ENCODE peak calls at places on chromosomes 11 and 22, in six cellular contexts. E is GM23248, F is PC-3, A is suprapubic skin, Z is left ventricle myocardium inferior, C is cardiac muscle cell. B is an unnamed sample.

GRCh38 chr11:84465040-84465439 is 1162.1 kb downstream of the DLG2 start:
- DNase-seq in F (no peak), Z (no peak), A (no peak), E (peak), C (no peak), B (peak)

GRCh38 chr11:334264-335033 is 13.8 kb upstream of the IFITM3 start:
- DNase-seq in C (peak), E (no peak), A (no peak), Z (no peak), F (no peak), B (peak)

GRCh38 chr11:75268626-75269366 is 28.2 kb downstream of the TPBGL start:
- DNase-seq in E (no peak), F (no peak), Z (no peak), A (no peak), C (no peak), B (no peak)

GRCh38 chr11:113838005-113838404 is 37.4 kb downstream of the USP28 start:
- DNase-seq in A (no peak), Z (no peak), E (no peak), C (no peak), F (no peak), B (no peak)

GRCh38 chr11:43989162-43989961 is 46.9 kb downstream of the C11orf96 start:
- DNase-seq in C (peak), Z (peak), E (no peak), A (no peak), F (no peak), B (no peak)

GRCh38 chr11:69916806-69917387 is 97.7 kb upstream of the FGF3 start:
- DNase-seq in Z (no peak), E (peak), A (no peak), F (no peak), C (no peak), B (no peak)

GRCh38 chr11:14506532-14506931 is 6.9 kb upstream of the COPB1 start:
- DNase-seq in E (peak), C (no peak), Z (no peak), F (peak), A (no peak), B (peak)

GRCh38 chr11:31809857-31810778 is 1.0 kb downstream of the PAX6 start:
- DNase-seq in F (peak), C (peak), E (peak), A (no peak), Z (no peak), B (peak)

GRCh38 chr11:313304-313786 is 495 bp upstream of the IFITM1 start:
- DNase-seq in C (no peak), E (peak), A (no peak), F (no peak), Z (no peak), B (no peak)

GRCh38 chr22:26887456-26887855 is 230.1 kb downstream of the MIAT start:
- DNase-seq in Z (no peak), C (peak), A (no peak), F (no peak), E (peak), B (peak)

GRCh38 chr22:44755956-44756361 is 3.6 kb downstream of the ARHGAP8 start:
- DNase-seq in E (no peak), A (no peak), C (no peak), F (peak), Z (no peak), B (no peak)

GRCh38 chr22:39244496-39245129 is at the start of gene PDGFB:
- DNase-seq in C (peak), A (no peak), E (peak), Z (peak), F (peak), B (no peak)

GRCh38 chr11:57823859-57824258 is 62.3 kb downstream of the CTNND1 start:
- DNase-seq in C (no peak), A (no peak), Z (no peak), F (no peak), E (no peak), B (no peak)

GRCh38 chr11:33531743-33532181 is 168.9 kb downstream of the C11orf91 start:
- DNase-seq in Z (no peak), E (peak), F (no peak), C (no peak), A (no peak), B (peak)

GRCh38 chr11:128453444-128454336 is 133.7 kb downstream of the ETS1 start:
- DNase-seq in Z (peak), A (no peak), F (peak), E (peak), C (no peak), B (peak)

GRCh38 chr11:103491777-103492176 is 382.6 kb downstream of the DYNC2H1 start:
- DNase-seq in C (no peak), Z (no peak), F (peak), E (no peak), A (no peak), B (no peak)

GRCh38 chr11:9210922-9211320 is 54.2 kb downstream of the DENND5A start:
- DNase-seq in E (no peak), Z (no peak), F (peak), A (no peak), C (no peak), B (peak)

GRCh38 chr22:33803371-33803770 is 116.9 kb downstream of the LARGE1 start:
- DNase-seq in F (peak), E (peak), C (no peak), A (no peak), Z (no peak), B (peak)

GRCh38 chr22:22068657-22069056 is 86.1 kb upstream of the TOP3B start:
- DNase-seq in Z (no peak), C (no peak), A (no peak), E (no peak), F (no peak), B (no peak)

GRCh38 chr22:30212996-30213441 is 33.5 kb downstream of the LIF start:
- DNase-seq in Z (no peak), F (peak), A (no peak), E (peak), C (no peak), B (peak)

GRCh38 chr11:12915093-12915492 is 94.0 kb upstream of the RASSF10 start:
- DNase-seq in C (no peak), F (no peak), E (no peak), A (no peak), Z (no peak), B (no peak)

GRCh38 chr22:35334010-35334409 is 34.3 kb downstream of the TOM1 start:
- DNase-seq in F (no peak), A (no peak), Z (no peak), C (no peak), E (no peak), B (no peak)

DNA sequence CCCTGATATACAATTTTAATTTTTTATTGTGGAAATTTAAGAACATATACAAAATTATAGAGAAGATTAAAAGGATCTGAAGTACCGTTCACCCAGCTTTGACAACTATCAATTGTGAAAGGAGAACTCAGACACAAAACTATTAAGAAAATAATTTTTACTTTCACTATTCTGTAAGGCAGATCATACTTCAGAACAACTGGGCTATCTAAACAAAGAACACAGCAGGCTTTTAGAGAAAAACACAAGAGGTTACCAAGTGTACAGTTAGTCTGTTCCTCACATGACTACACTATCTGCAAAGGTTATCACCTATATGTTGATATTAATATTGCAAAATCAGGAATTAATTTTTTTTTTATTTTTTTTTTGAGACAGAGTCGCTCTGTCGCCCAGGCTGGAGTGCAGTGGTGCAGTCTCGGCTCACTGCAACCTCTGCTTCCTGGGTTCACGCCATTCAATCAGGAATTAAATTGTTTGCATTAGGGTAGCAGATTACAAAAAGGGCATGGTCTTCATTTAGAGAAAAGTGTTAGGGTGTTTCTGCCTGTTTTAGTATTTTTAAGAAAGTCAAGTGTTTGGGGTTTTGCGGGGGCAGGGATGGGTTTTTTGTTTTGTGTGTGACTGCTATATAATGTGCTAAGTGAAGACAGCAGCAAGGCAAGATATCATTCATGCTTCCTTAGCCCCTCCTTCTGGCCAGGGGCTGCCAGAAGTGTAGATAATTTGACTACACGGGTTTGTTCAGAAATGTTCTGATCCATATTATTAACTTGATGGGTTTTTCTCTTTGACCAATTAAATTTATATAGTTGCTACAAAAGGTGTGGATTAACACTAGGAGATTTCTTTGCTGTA is 27.6 kb upstream of the SIK2 start:
- DNase-seq in E (no peak), C (no peak), Z (no peak), F (no peak), A (no peak), B (no peak)
- H3K27ac ChIP-seq in E (no peak), C (no peak), Z (peak), F (no peak), A (peak), B (peak)

DNA sequence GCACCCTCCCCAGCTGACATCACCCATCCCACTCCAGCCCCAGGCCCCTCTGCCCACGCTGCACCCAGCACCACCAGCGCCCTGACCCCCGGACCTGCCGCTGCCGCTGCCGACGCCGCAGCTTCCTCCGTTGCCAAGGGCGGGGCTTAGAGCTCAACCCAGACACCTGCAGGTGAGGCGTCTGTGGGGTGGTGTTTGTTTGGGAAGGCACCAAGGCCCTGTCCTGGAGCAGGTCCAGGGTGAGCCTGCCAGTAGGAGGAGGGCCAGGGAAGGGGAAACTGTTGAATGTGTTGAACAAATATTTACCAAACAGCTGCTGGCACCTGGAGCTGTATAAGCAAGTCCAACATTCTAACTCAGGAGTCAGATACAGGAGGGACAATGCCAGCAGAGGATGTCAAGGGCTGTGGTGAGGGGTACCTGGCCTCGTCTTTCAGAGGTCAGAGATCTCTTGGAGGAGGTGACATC is 3.1 kb downstream of the VEGFB start:
- DNase-seq in C (no peak), F (peak), E (no peak), Z (no peak), A (no peak), B (no peak)
- H3K27ac ChIP-seq in C (no peak), F (no peak), E (no peak), Z (peak), A (peak), B (no peak)

GRCh38 chr11:118003021-118003423 is 16.8 kb downstream of the IL10RA start:
- DNase-seq in F (no peak), Z (no peak), E (no peak), A (peak), C (no peak), B (no peak)
- H3K27ac ChIP-seq in F (no peak), Z (peak), E (no peak), A (peak), C (no peak), B (no peak)

GRCh38 chr11:26726960-26727359 is 5.1 kb upstream of the SLC5A12 start:
- DNase-seq in F (no peak), C (no peak), Z (no peak), E (no peak), A (no peak), B (no peak)
- H3K27ac ChIP-seq in F (no peak), C (no peak), Z (no peak), E (no peak), A (no peak), B (no peak)

GRCh38 chr11:130315354-130315970 is 745 bp upstream of the ZBTB44 start:
- DNase-seq in E (no peak), F (no peak), C (no peak), Z (peak), A (no peak), B (no peak)
- H3K27ac ChIP-seq in E (peak), F (no peak), C (peak), Z (peak), A (peak), B (no peak)

GRCh38 chr11:120078397-120078796 is 59.5 kb downstream of the TRIM29 start:
- DNase-seq in Z (no peak), F (no peak), E (no peak), C (no peak), A (no peak), B (no peak)

GRCh38 chr11:120068114-120068573 is 69.8 kb downstream of the TRIM29 start:
- DNase-seq in A (peak), E (peak), F (peak), C (no peak), Z (no peak), B (peak)

GRCh38 chr11:120067361-120068113 is 70.4 kb downstream of the TRIM29 start:
- DNase-seq in C (no peak), A (peak), F (no peak), E (no peak), Z (no peak), B (no peak)

DNA sequence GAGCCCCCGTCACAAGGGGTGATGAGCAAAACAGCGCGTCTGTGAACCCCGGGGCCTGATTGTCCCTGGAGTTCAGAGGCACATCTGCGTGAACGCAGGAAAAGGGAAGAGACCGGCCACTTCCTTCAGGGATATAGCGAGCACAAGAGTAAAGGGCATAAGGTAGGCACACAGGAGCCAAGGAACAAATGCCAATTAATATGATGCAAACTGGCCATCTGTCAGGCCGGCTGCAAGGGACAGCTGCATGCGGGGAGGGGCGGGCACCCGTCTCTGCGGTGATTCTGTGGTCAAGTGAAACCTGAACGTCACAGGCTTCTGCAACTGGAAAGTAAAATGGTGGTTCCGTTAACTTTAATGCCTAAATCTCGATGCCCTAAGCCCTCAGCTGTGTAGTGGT is 64.7 kb downstream of the TRIM29 start:
- DNase-seq in E (no peak), C (no peak), Z (no peak), A (peak), F (no peak), B (no peak)
- H3K27ac ChIP-seq in E (no peak), C (no peak), Z (no peak), A (no peak), F (no peak), B (no peak)

B was measured in fibroblast of lung.